ENCODE peak calls at places on chromosomes 2 and 18, in seven cellular contexts. N is ovary, R is endodermal cell, F is hepatocyte, B is neural progenitor cell, G is trophoblast cell, V is PC-9. L is an unnamed sample. For H3K4me1, the result is how much of the 10 kb centered on the place peaks cover.

GRCh38 chr2:200797242-200797770 is 14.4 kb upstream of the BZW1 start:
- DNase-seq in R (no peak), V (no peak), F (peak), B (no peak), N (no peak), G (no peak), L (no peak)

GRCh38 chr2:13050764-13051163 is 334.0 kb downstream of the TRIB2 start:
- DNase-seq in V (no peak), G (no peak), N (no peak), B (no peak), F (no peak), R (no peak), L (no peak)

GRCh38 chr2:231386446-231386845 is 9.1 kb upstream of the B3GNT7 start:
- DNase-seq in F (no peak), B (no peak), G (no peak), N (no peak), R (no peak), V (peak), L (no peak)

GRCh38 chr18:70072678-70073077 is 125.0 kb upstream of the CD226 start:
- DNase-seq in N (no peak), V (no peak), R (no peak), B (no peak), F (peak), G (no peak), L (no peak)

GRCh38 chr2:238139141-238139840 is 823 bp downstream of the KLHL30 start:
- DNase-seq in F (no peak), R (peak), G (peak), B (peak), V (no peak), N (no peak), L (no peak)

GRCh38 chr2:199558156-199558555 is 100.4 kb upstream of the SATB2 start:
- DNase-seq in V (no peak), B (no peak), F (no peak), N (no peak), R (no peak), G (no peak), L (no peak)

GRCh38 chr2:57080035-57080434 is 896.2 kb downstream of the CCDC85A start:
- DNase-seq in V (no peak), N (no peak), B (no peak), F (no peak), G (no peak), R (no peak), L (peak)

GRCh38 chr2:119721904-119722303 is 37.8 kb upstream of the PTPN4 start:
- DNase-seq in R (no peak), B (no peak), N (no peak), V (no peak), F (no peak), G (no peak), L (no peak)

GRCh38 chr18:37391156-37391555 is 174.4 kb downstream of the CELF4 start:
- DNase-seq in F (no peak), G (no peak), R (no peak), N (no peak), V (no peak), B (no peak), L (no peak)

GRCh38 chr2:71831208-71831577 is 316.5 kb downstream of the CYP26B1 start:
- DNase-seq in G (peak), N (no peak), F (peak), B (no peak), R (peak), V (peak), L (peak)

GRCh38 chr2:101064868-101065549 is 62.9 kb downstream of the RPL31 start:
- DNase-seq in V (peak), G (no peak), B (no peak), N (no peak), R (no peak), F (peak), L (peak)

GRCh38 chr2:20419007-20419576 is 27.8 kb upstream of the RHOB start:
- DNase-seq in V (no peak), G (no peak), F (peak), B (peak), N (peak), R (no peak), L (no peak)

GRCh38 chr2:241857041-241857541 is 1.6 kb downstream of the PDCD1 start:
- DNase-seq in B (no peak), N (peak), F (no peak), G (no peak), R (no peak), V (no peak), L (no peak)

GRCh38 chr2:219515874-219516629 is 1.8 kb downstream of the ASIC4 start:
- DNase-seq in G (no peak), V (no peak), N (no peak), B (no peak), F (no peak), R (no peak), L (no peak)

GRCh38 chr2:100126172-100126571 is 16.2 kb downstream of the AFF3 start:
- DNase-seq in G (no peak), B (no peak), N (no peak), V (no peak), R (peak), F (no peak), L (no peak)

GRCh38 chr2:23420840-23421476 is 36.0 kb downstream of the KLHL29 start:
- DNase-seq in F (no peak), R (peak), G (no peak), N (no peak), V (no peak), B (no peak), L (no peak)

GRCh38 chr2:95261602-95262001 is 12.6 kb upstream of the PROM2 start:
- DNase-seq in G (no peak), N (no peak), R (no peak), F (no peak), V (no peak), B (no peak), L (no peak)

GRCh38 chr2:39416172-39416571 is 20.9 kb downstream of the MAP4K3 start:
- DNase-seq in N (no peak), G (no peak), V (no peak), F (no peak), R (no peak), B (no peak), L (no peak)
- H3K27ac ChIP-seq in N (no peak), G (no peak), V (no peak), F (no peak), R (no peak), B (no peak), L (no peak)

DNA sequence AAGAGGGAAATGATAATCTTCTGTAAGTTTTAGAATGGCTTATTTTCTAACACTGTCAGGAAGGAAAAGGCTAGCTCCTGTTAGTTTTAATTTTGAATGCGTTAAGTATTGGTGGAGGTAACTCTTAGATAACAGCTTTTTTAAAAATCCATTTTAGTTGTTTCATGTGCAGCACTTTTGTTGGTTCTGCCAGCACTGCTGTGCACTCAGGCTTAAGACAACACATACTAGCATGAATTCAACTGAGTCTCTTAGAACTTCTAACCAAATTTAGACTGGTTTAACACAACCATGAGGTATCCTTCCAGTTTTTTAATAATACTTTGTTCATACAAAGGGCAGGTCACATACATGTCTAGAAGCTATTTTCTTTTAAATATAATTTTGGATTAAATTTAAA is 42.4 kb downstream of the ACVR1 start:
- DNase-seq in R (no peak), N (no peak), G (no peak), B (no peak), F (no peak), V (no peak), L (no peak)
- H3K4me1 ChIP-seq in R (under half), N (under half), G (under half), B (under half), F (under half), V (under half), L (under half)

DNA sequence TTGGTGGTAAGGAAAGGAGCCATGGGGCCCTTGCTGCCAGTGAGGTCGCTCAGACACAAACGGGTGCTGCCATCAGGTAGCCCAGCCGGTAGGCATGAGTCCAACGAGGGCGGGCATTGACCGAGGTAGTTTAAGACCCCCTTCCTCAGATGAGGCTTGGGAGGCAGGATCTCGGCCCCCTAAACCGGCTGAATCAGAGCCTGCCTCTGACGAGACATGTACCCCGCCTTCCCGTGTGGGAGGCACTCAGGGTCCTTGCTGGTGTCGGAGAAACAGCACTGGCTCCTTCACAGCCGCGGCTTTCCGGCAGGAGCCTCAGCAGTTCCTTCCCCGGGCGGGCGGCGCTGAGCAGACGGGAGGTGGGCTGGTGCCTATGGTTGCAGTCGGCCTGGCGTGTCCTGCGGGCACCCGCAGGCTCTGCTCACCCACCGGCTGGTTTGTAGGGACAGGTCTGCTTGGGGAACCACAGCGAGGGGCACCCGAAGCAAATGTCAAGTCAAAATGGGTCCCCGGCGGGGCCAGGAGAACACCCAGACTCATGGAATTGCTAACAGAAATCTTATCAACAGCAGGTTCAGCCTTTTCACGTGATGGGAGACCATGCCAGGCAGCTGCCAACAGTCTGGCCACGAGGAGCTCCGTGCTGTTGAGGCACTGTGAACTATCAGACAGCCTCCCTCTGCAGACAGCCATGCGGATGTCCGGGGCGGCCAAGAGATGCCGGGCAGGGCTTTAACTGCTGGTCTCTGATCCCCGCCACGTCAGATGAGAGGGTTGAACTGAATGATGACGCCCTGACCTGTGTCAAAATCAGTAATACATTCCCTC is 2.8 kb downstream of the KCNG2 start:
- DNase-seq in G (no peak), N (no peak), B (no peak), V (no peak), R (no peak), F (no peak), L (no peak)
- H3K27ac ChIP-seq in G (no peak), N (no peak), B (no peak), V (no peak), R (no peak), F (no peak), L (no peak)

GRCh38 chr2:239396881-239397681 is 3.7 kb downstream of the HDAC4 start:
- DNase-seq in R (peak), F (no peak), G (no peak), V (no peak), B (no peak), N (no peak), L (no peak)
- H3K4me1 ChIP-seq in R (under half), F (under half), G (under half), V (under half), B (under half), N (under half), L (under half)

DNA sequence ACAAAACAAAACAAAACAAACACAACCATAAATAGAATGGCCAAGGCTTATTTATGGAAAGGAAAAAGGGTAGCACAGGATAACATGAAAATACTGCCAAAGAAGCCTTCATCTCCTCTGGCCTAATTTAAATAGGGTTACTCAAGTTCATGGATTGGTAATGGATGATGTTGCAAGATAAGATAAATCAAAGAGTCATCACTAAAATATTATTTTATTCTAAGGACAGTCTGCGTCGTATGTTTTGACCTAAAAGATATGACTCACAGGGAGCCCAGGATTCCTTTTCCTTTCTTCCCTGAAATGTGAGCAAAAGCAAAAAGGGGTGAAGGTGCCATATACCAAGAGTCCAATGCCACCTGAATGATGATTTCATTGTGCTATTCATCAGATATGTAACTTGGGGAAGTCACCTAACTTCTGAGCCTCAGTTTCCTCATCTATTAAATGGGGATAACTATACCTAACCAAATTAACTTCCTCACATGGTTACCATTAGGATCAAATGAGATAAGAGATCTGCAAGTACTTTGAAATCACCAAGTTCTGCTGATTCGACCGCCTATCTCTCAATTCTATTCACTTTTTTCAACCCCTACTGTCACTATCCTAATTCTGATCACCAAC is 137.7 kb downstream of the THADA start:
- DNase-seq in N (no peak), G (no peak), B (no peak), R (no peak), F (no peak), V (peak), L (peak)
- H3K27ac ChIP-seq in N (no peak), G (no peak), B (no peak), R (no peak), F (no peak), V (peak), L (peak)

DNA sequence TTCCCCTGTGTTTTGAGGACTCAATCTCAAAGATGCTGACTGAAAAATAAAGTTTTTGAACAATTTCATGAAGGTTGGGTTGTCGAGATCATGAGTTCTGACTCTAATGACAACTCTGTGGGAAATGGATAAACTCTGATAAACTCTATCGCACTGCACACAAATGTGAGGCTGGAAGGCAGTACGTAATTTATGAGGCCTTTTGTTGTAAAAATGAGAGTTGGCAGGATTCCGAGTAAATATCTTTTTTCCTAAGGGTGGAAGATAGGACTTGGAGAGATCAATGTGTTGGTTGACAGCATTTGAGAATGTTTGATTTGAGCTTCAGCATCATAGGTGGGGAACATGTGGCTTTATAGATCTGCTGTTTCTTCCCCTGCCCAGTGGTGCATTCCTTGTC is 90.4 kb downstream of the SPTBN1 start:
- DNase-seq in G (no peak), R (no peak), V (peak), N (no peak), F (no peak), B (no peak), L (no peak)
- H3K4me1 ChIP-seq in G (under half), R (under half), V (under half), N (under half), F (under half), B (under half), L (under half)

L was measured in foreskin keratinocyte.